ENCODE peak calls at places on chromosomes 4 and X, in six cellular contexts. I is dermis blood vessel endothelial cell, A is adrenal gland, E is T-cell, Y is GM04504, R is AG10803. N is an unnamed sample.
A peak's percentile ranks its signal among the peaks of the same experiment; 100 is the strongest.

GRCh38 chrX:48083212-48083611 is 11.8 kb upstream of the ZNF630 start:
- DNase-seq in I (peak; percentile 65), A (peak; percentile 51), Y (no peak), R (peak; percentile 37), E (peak; percentile 20), N (peak; percentile 8)

GRCh38 chr4:2354760-2355159 is 63.7 kb downstream of the ZFYVE28 start:
- DNase-seq in E (no peak), I (no peak), R (no peak), A (no peak), Y (no peak), N (no peak)

GRCh38 chr4:26130173-26130572 is 190.6 kb upstream of the RBPJ start:
- DNase-seq in R (no peak), A (no peak), Y (no peak), I (no peak), E (no peak), N (no peak)

GRCh38 chr4:121749225-121749624 is 15.7 kb downstream of the SMIM43 start:
- DNase-seq in I (no peak), A (no peak), R (no peak), Y (no peak), E (no peak), N (no peak)

GRCh38 chr4:107939307-107939706 is 8.0 kb downstream of the CYP2U1 start:
- DNase-seq in A (no peak), Y (no peak), R (peak; percentile 72), I (no peak), E (no peak), N (no peak)

GRCh38 chrX:131895002-131895401 is 128.1 kb upstream of the STK26 start:
- DNase-seq in A (no peak), R (peak; percentile 6), Y (no peak), E (no peak), I (no peak), N (peak; percentile 4)

GRCh38 chr4:139873111-139873866 is 207.7 kb downstream of the MGST2 start:
- DNase-seq in I (no peak), Y (no peak), E (no peak), A (no peak), R (peak; percentile 91), N (peak; percentile 34)

GRCh38 chr4:87219648-87220093 is 747 bp downstream of the KLHL8 start:
- DNase-seq in I (peak; percentile 58), R (peak; percentile 35), A (peak; percentile 46), E (peak; percentile 24), Y (no peak), N (no peak)

GRCh38 chr4:155952546-155952945 is 1.1 kb downstream of the CTSO start:
- DNase-seq in E (no peak), A (no peak), I (no peak), R (peak; percentile 49), Y (no peak), N (no peak)

GRCh38 chr4:108171541-108172230 is 3.0 kb upstream of the LEF1 start:
- DNase-seq in A (no peak), Y (no peak), I (no peak), R (no peak), E (peak; percentile 83), N (no peak)

GRCh38 chrX:63428348-63428747 is 77.2 kb upstream of the SPIN4 start:
- DNase-seq in R (no peak), Y (no peak), E (no peak), I (no peak), A (no peak), N (no peak)